ENCODE peak calls at places on chromosomes 4 and X, in seven cellular contexts. N is GM10248; I is GM12865; S is stimulated activated CD8-positive, alpha-beta memory T cell treated with anti-CD3 and anti-CD28 coated beads, Interleukin-2, amount 100 ng/mL, for 1 hour; W is GM20000; F is occipital lobe; C is stimulated activated effector memory CD8-positive, alpha-beta T cell treated with anti-CD3 and anti-CD28 coated beads, Interleukin-12 subunit alpha, Interleukin-12 subunit beta, amount 100 ng/mL, for 72 hours. J is an unnamed sample.

GRCh38 chr4:2301221-2301642 is 39.3 kb upstream of the MXD4 start:
- DNase-seq in C (no peak), I (no peak), F (no peak), S (no peak), N (no peak), W (no peak), J (no peak)

GRCh38 chr4:12118651-12119213 is 690.0 kb upstream of the HS3ST1 start:
- DNase-seq in S (no peak), W (no peak), F (no peak), N (no peak), C (no peak), I (peak; percentile 1), J (no peak)

GRCh38 chr4:104966349-104967033 is 180.2 kb upstream of the TET2 start:
- DNase-seq in F (no peak), N (peak; percentile 72), S (no peak), W (peak; percentile 69), C (no peak), I (peak; percentile 95), J (no peak)

GRCh38 chr4:145935253-145936141 is 3.1 kb downstream of the ZNF827 start:
- DNase-seq in I (peak; percentile 90), S (no peak), N (peak; percentile 57), W (peak; percentile 61), C (no peak), F (no peak), J (peak; percentile 47)

GRCh38 chrX:13699183-13699826 is 10.4 kb downstream of the RAB9A start:
- DNase-seq in S (no peak), W (peak; percentile 47), F (no peak), C (no peak), I (peak; percentile 49), N (peak; percentile 48), J (peak; percentile 22)

GRCh38 chrX:80223922-80224579 is 196.2 kb upstream of the TENT5D start:
- DNase-seq in C (no peak), N (no peak), S (no peak), F (no peak), W (no peak), I (no peak), J (no peak)

GRCh38 chrX:153903991-153904957 is at the start of gene AVPR2:
- DNase-seq in S (no peak), I (no peak), W (no peak), F (no peak), C (no peak), N (no peak), J (no peak)

GRCh38 chr4:3285558-3286334 is 7.1 kb upstream of the RGS12 start:
- DNase-seq in S (no peak), F (no peak), C (no peak), W (no peak), I (no peak), N (no peak), J (peak; percentile 26)

GRCh38 chr4:127055349-127055748 is 577.4 kb upstream of the INTU start:
- DNase-seq in F (peak; percentile 5), N (no peak), I (no peak), W (no peak), C (no peak), S (no peak), J (peak; percentile 92)

GRCh38 chr4:20248155-20248558 is 3.5 kb upstream of the SLIT2 start:
- DNase-seq in C (no peak), N (peak; percentile 16), F (no peak), I (peak; percentile 29), S (no peak), W (peak; percentile 34), J (peak; percentile 64)

GRCh38 chr4:186037692-186038658 is 31.0 kb upstream of the TLR3 start:
- DNase-seq in C (no peak), F (peak; percentile 25), N (peak; percentile 69), S (no peak), I (peak; percentile 84), W (peak; percentile 66), J (peak; percentile 83)

GRCh38 chr4:74628808-74629616 is 165.3 kb downstream of the BTC start:
- DNase-seq in S (no peak), W (no peak), F (no peak), N (no peak), C (no peak), I (peak; percentile 7), J (no peak)

GRCh38 chrX:64996805-64997204 is 20.6 kb upstream of the ZC4H2 start:
- DNase-seq in S (no peak), N (no peak), W (no peak), C (no peak), I (no peak), F (no peak), J (no peak)

GRCh38 chrX:101190736-101191135 is 28.9 kb upstream of the DRP2 start:
- DNase-seq in S (no peak), C (no peak), I (no peak), W (no peak), F (no peak), N (no peak), J (no peak)

GRCh38 chrX:118974088-118974907 is at the start of gene LONRF3:
- DNase-seq in I (no peak), S (no peak), W (peak; percentile 22), F (peak; percentile 12), N (peak; percentile 26), C (peak; percentile 55), J (peak; percentile 21)

GRCh38 chr4:125389713-125390112 is 75.0 kb downstream of the FAT4 start:
- DNase-seq in C (no peak), F (no peak), W (no peak), S (no peak), N (no peak), I (no peak), J (peak; percentile 74)

GRCh38 chrX:49198540-49199314 is 1.3 kb downstream of the SYP start:
- DNase-seq in C (no peak), F (no peak), N (no peak), W (no peak), I (no peak), S (no peak), J (no peak)

GRCh38 chr4:93865650-93866049 is 37.1 kb downstream of the ATOH1 start:
- DNase-seq in N (no peak), I (no peak), C (no peak), S (no peak), W (no peak), F (no peak), J (no peak)